ENCODE peak calls at places on chromosomes 11 and 22, in six cellular contexts. S, J, P, Z, N and U are unnamed samples.
A peak's percentile ranks its signal among the peaks of the same experiment; 100 is the strongest.

GRCh38 chr11:68127791-68128681 is 6.8 kb upstream of the CHKA start:
- DNase-seq in S (peak; percentile 86), N (peak; percentile 83), P (peak; percentile 90), Z (peak; percentile 77), J (peak; percentile 98), U (no peak)

GRCh38 chr22:24417901-24418641 is 9.3 kb upstream of the ADORA2A start:
- DNase-seq in Z (no peak), J (peak; percentile 15), N (no peak), P (no peak), S (no peak), U (no peak)

GRCh38 chr22:45600791-45601730 is 70.6 kb upstream of the ATXN10 start:
- DNase-seq in S (peak; percentile 49), P (no peak), Z (no peak), J (no peak), N (no peak), U (no peak)

GRCh38 chr11:74746868-74747267 is 1.8 kb upstream of the RNF169 start:
- DNase-seq in N (no peak), J (peak; percentile 50), S (no peak), P (no peak), Z (no peak), U (no peak)

GRCh38 chr11:486189-486588 is 20.9 kb downstream of the RNH1 start:
- DNase-seq in N (no peak), Z (no peak), P (no peak), S (no peak), J (no peak), U (no peak)

GRCh38 chr22:28032896-28033295 is 113.8 kb upstream of the PITPNB start:
- DNase-seq in J (no peak), N (no peak), P (no peak), S (no peak), Z (no peak), U (no peak)

GRCh38 chr22:39611360-39611759 is 40.8 kb downstream of the CACNA1I start:
- DNase-seq in N (no peak), P (no peak), J (no peak), Z (no peak), S (no peak), U (no peak)

GRCh38 chr22:21951931-21952465 is 650 bp downstream of the PPM1F start:
- DNase-seq in N (peak; percentile 62), J (peak; percentile 59), Z (peak; percentile 53), S (peak; percentile 60), P (no peak), U (no peak)

GRCh38 chr11:2988996-2989395 is 3.1 kb downstream of the NAP1L4 start:
- DNase-seq in N (no peak), P (no peak), J (no peak), Z (no peak), S (peak; percentile 37), U (no peak)

GRCh38 chr22:40426671-40427070 is 56.3 kb downstream of the SGSM3 start:
- DNase-seq in P (no peak), N (no peak), Z (no peak), J (no peak), S (no peak), U (no peak)

GRCh38 chr22:49621601-49622210 is 206.0 kb downstream of the BRD1 start:
- DNase-seq in Z (no peak), N (no peak), P (no peak), J (no peak), S (no peak), U (no peak)

GRCh38 chr11:78791254-78791653 is 216.6 kb upstream of the NARS2 start:
- DNase-seq in Z (no peak), P (no peak), J (no peak), N (no peak), S (peak; percentile 16), U (no peak)

GRCh38 chr11:129992161-129992944 is 10.3 kb downstream of the PRDM10 start:
- DNase-seq in J (peak; percentile 67), P (peak; percentile 82), S (peak; percentile 55), N (peak; percentile 78), Z (no peak), U (no peak)

GRCh38 chr11:68974421-68975194 is 6.2 kb downstream of the MRGPRD start:
- DNase-seq in S (peak; percentile 33), J (no peak), P (no peak), Z (peak; percentile 72), N (peak; percentile 17), U (no peak)

GRCh38 chr22:42484506-42484905 is 35.1 kb downstream of the RRP7A start:
- DNase-seq in N (no peak), Z (no peak), S (no peak), P (no peak), J (no peak), U (no peak)

GRCh38 chr11:63868399-63869064 is 29.6 kb downstream of the MARK2 start:
- DNase-seq in J (no peak), P (no peak), Z (no peak), S (peak; percentile 29), N (no peak), U (no peak)

GRCh38 chr11:57798905-57799559 is 37.4 kb downstream of the CTNND1 start:
- DNase-seq in N (peak; percentile 71), J (no peak), Z (peak; percentile 47), S (peak; percentile 51), P (peak; percentile 69), U (peak; percentile 71)

DNA sequence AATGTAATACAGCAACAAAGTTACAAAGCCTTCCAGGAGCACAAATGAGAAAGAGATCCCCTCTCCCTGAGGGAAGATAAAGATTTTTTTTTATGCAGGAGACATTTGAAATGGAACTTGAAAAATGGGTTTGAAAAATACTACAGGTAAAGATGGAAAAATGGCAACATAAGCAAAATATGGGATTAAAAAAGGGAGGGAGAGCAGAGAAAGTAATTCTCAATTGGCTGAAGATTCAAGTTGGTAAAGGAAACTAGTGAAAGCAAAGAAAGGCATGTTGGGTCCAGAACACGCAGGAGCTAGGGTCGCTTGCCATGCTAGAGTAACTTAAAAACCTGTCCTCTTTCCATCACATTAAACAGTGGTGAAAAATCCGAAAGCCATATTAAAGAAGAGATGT is 1.5 kb downstream of the ZW10 start:
- DNase-seq in S (no peak), J (no peak), Z (no peak), P (no peak), N (no peak), U (no peak)
- H3K4me3 ChIP-seq in S (no peak overlapping the region), J (no peak overlapping the region), Z (no peak overlapping the region), P (peak overlapping the region; percentile 81), N (no peak overlapping the region), U (no peak overlapping the region)

GRCh38 chr22:37804502-37804885 is 3.2 kb upstream of the GCAT start:
- DNase-seq in N (no peak), S (no peak), P (no peak), J (peak; percentile 73), Z (no peak), U (no peak)
- H3K4me3 ChIP-seq in N (peak overlapping the region; percentile 4), S (peak overlapping the region; percentile 77), P (peak overlapping the region; percentile 78), J (peak overlapping the region; percentile 70), Z (peak overlapping the region; percentile 62), U (peak overlapping the region; percentile 76)

DNA sequence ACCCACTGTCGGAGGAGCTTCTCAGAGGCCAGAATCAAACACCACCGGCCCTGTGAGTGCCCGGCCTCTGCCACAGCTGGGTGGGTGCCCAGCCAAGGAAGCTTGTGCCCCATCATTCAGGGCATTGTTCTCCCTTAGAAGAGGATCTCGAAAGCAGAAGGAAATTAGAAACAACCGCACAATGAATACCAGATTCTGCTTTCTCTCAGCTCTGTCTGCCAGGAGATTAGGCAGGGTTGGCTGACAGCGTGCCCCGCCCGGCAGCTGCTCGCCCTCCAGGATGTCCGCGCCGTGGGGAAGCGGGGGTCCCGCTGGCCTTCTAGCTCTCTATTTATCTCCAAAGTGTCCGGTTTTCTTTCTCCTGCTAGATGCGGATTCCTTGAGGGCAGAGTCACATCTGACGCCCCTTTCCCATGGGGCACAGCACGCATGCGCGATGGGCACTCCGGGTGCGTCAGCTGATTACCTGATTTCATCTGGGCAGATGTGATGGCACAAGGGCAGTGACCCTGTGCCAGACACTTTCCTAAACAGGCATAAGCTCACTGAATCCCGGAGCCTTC is 25.5 kb downstream of the SCGB1A1 start:
- DNase-seq in J (peak; percentile 92), N (peak; percentile 31), P (no peak), Z (peak; percentile 48), S (peak; percentile 57), U (no peak)
- H3K4me3 ChIP-seq in J (peak overlapping the region; percentile 55), N (no peak overlapping the region), P (no peak overlapping the region), Z (peak overlapping the region; percentile 43), S (peak overlapping the region; percentile 49), U (peak overlapping the region; percentile 41)

DNA sequence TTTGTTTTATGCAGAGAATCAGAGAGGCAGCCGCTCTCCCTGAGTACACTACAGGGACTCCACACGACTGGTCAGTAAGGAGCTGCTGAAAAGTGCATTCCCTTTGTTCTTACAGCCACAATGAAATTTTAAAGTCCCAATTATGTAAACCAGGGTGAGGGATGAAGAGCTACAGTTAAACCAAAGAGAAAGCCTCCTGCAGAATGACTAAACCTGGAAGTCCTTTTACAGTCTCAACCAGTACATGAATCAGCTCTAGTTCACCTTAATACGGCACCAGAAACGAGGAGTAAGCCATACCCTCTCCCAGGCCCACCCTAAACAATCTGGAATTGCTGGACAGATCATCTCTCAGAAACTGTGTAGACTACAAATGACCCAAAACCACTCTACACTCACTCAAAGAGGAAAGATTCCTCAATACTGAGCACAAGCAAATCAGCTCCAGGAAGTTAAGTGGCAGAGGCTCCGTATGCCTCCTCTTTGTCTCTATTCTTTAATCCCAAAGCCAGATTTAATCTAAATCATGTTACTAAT is 113.1 kb downstream of the RBFOX2 start:
- DNase-seq in S (peak; percentile 21), N (no peak), J (no peak), Z (no peak), P (no peak), U (no peak)
- H3K4me3 ChIP-seq in S (peak overlapping the region; percentile 58), N (no peak overlapping the region), J (peak overlapping the region; percentile 52), Z (no peak overlapping the region), P (peak overlapping the region; percentile 57), U (no peak overlapping the region)

GRCh38 chr11:18064035-18064434 is 18.0 kb upstream of the TPH1 start:
- DNase-seq in N (no peak), Z (no peak), P (no peak), J (no peak), S (no peak), U (no peak)

GRCh38 chr11:18064450-18065048 is 18.5 kb upstream of the TPH1 start:
- DNase-seq in Z (no peak), S (no peak), J (no peak), P (no peak), N (no peak), U (no peak)

GRCh38 chr11:18067372-18067771 is 21.3 kb upstream of the TPH1 start:
- DNase-seq in Z (no peak), S (no peak), J (no peak), N (no peak), P (no peak), U (no peak)

GRCh38 chr11:18065572-18065971 is 19.5 kb upstream of the TPH1 start:
- DNase-seq in J (no peak), P (no peak), S (no peak), N (no peak), Z (no peak), U (no peak)

GRCh38 chr11:18066626-18067025 is 20.6 kb upstream of the TPH1 start:
- DNase-seq in S (peak; percentile 35), P (no peak), J (no peak), N (no peak), Z (no peak), U (no peak)
- H3K4me3 ChIP-seq in S (no peak overlapping the region), P (no peak overlapping the region), J (no peak overlapping the region), N (no peak overlapping the region), Z (no peak overlapping the region), U (no peak overlapping the region)